ENCODE peak calls at places on chromosomes 2 and 18, in ten cellular contexts. A, D, L, C, G, J, B, S, Z and H are unnamed samples.

GRCh38 chr18:56575819-56576663 is 62.4 kb downstream of the TXNL1 start:
- DNase-seq in A (no peak), J (no peak), S (peak), Z (peak), G (peak), B (peak), C (peak), D (no peak), L (peak), H (peak)

GRCh38 chr2:236236559-236237450 is 27.4 kb downstream of the ASB18 start:
- DNase-seq in J (no peak), S (no peak), A (no peak), Z (peak), L (no peak), C (no peak), G (no peak), B (no peak), D (no peak), H (no peak)

GRCh38 chr2:207970138-207970824 is 55.0 kb downstream of the PLEKHM3 start:
- DNase-seq in Z (peak), J (no peak), L (peak), D (no peak), A (no peak), G (no peak), S (no peak), C (no peak), B (no peak), H (no peak)

GRCh38 chr2:174730530-174731018 is 33.7 kb downstream of the CHRNA1 start:
- DNase-seq in B (no peak), J (no peak), L (no peak), G (no peak), S (no peak), Z (peak), A (no peak), C (no peak), D (no peak), H (peak)

GRCh38 chr2:96870631-96871255 is 863 bp upstream of the SEMA4C start:
- DNase-seq in D (peak), Z (no peak), G (no peak), A (peak), C (no peak), J (peak), S (peak), L (peak), B (no peak), H (peak)

GRCh38 chr2:241149925-241150659 is at the start of gene PPP1R7:
- DNase-seq in G (peak), A (peak), S (peak), D (peak), B (peak), C (peak), J (peak), L (peak), Z (peak), H (peak)

GRCh38 chr2:226135861-226136548 is 663.6 kb downstream of the IRS1 start:
- DNase-seq in L (no peak), Z (no peak), D (no peak), J (no peak), G (no peak), S (no peak), C (no peak), B (no peak), A (no peak), H (no peak)

GRCh38 chr2:219507555-219508443 is 6.5 kb upstream of the ASIC4 start:
- DNase-seq in Z (no peak), S (no peak), C (peak), L (peak), J (no peak), D (no peak), G (no peak), B (no peak), A (no peak), H (peak)

GRCh38 chr18:13231151-13231550 is 12.6 kb downstream of the LDLRAD4 start:
- DNase-seq in Z (no peak), C (no peak), G (no peak), L (no peak), J (no peak), A (no peak), D (no peak), S (no peak), B (no peak), H (no peak)

GRCh38 chr2:147204102-147204501 is 640.7 kb upstream of the ACVR2A start:
- DNase-seq in Z (no peak), J (no peak), D (no peak), B (no peak), A (no peak), S (no peak), G (no peak), L (no peak), C (no peak), H (no peak)

GRCh38 chr2:20781656-20782265 is 41.1 kb downstream of the LDAH start:
- DNase-seq in J (no peak), A (no peak), D (peak), G (peak), L (peak), C (peak), Z (peak), S (peak), B (peak), H (no peak)

GRCh38 chr2:195296490-195296889 is 360.5 kb upstream of the SLC39A10 start:
- DNase-seq in A (no peak), D (no peak), J (no peak), S (no peak), C (no peak), G (no peak), B (no peak), L (no peak), Z (no peak), H (no peak)

GRCh38 chr18:7857562-7857961 is 290.4 kb downstream of the PTPRM start:
- DNase-seq in L (no peak), J (no peak), D (no peak), S (no peak), G (no peak), A (no peak), Z (no peak), C (no peak), B (no peak), H (no peak)

GRCh38 chr2:74532222-74532621 is 2.5 kb downstream of the HTRA2 start:
- DNase-seq in C (no peak), D (no peak), G (peak), B (no peak), S (no peak), J (no peak), Z (no peak), L (peak), A (no peak), H (no peak)

GRCh38 chr18:25827961-25828561 is 262.4 kb downstream of the SS18 start:
- DNase-seq in L (no peak), G (no peak), Z (no peak), S (no peak), D (no peak), C (peak), A (no peak), B (no peak), J (no peak), H (no peak)

GRCh38 chr2:23418490-23418911 is 33.5 kb downstream of the KLHL29 start:
- DNase-seq in J (no peak), A (no peak), L (no peak), C (no peak), B (no peak), Z (no peak), G (no peak), S (no peak), D (no peak), H (no peak)

GRCh38 chr2:241798081-241798630 is 10.8 kb upstream of the NEU4 start:
- DNase-seq in C (peak), L (peak), B (no peak), S (peak), G (no peak), J (no peak), Z (no peak), D (no peak), A (peak), H (no peak)

GRCh38 chr2:18194161-18194560 is 315.7 kb downstream of the KCNS3 start:
- DNase-seq in G (no peak), D (no peak), Z (no peak), L (no peak), S (no peak), J (no peak), A (no peak), B (no peak), C (no peak), H (no peak)

GRCh38 chr18:48663931-48664847 is 125.4 kb downstream of the CTIF start:
- DNase-seq in D (peak), B (peak), C (peak), A (peak), Z (peak), L (peak), S (no peak), J (peak), G (peak), H (peak)

GRCh38 chr2:69031466-69031865 is 18.5 kb downstream of the ANTXR1 start:
- DNase-seq in C (no peak), S (no peak), Z (no peak), B (no peak), L (no peak), A (no peak), D (no peak), J (no peak), G (no peak), H (no peak)

GRCh38 chr2:36373149-36373880 is 17.7 kb downstream of the CRIM1 start:
- DNase-seq in B (no peak), Z (no peak), J (no peak), L (no peak), G (no peak), D (no peak), S (peak), A (no peak), C (no peak), H (no peak)

GRCh38 chr2:162524192-162524591 is 180.3 kb downstream of the GCA start:
- DNase-seq in D (no peak), C (no peak), A (no peak), Z (no peak), L (no peak), G (no peak), S (peak), B (peak), J (no peak), H (no peak)

GRCh38 chr2:237514474-237515130 is 27.6 kb downstream of the MLPH start:
- DNase-seq in D (no peak), S (no peak), J (no peak), C (no peak), L (no peak), G (peak), Z (no peak), A (no peak), B (no peak), H (no peak)

GRCh38 chr2:57753636-57754035 is 293.0 kb upstream of the VRK2 start:
- DNase-seq in J (no peak), S (no peak), L (no peak), C (no peak), D (no peak), G (no peak), A (no peak), Z (no peak), B (no peak), H (no peak)

GRCh38 chr2:67641709-67642397 is 244.7 kb downstream of the ETAA1 start:
- DNase-seq in C (no peak), A (no peak), L (peak), Z (no peak), G (no peak), B (no peak), S (no peak), J (no peak), D (no peak), H (no peak)

GRCh38 chr18:8839285-8839684 is 133.9 kb downstream of the MTCL1 start:
- DNase-seq in D (no peak), A (no peak), L (no peak), C (peak), B (no peak), G (no peak), Z (no peak), S (no peak), J (no peak), H (no peak)

GRCh38 chr2:199055336-199055735 is 402.4 kb downstream of the SATB2 start:
- DNase-seq in L (no peak), Z (no peak), A (no peak), D (no peak), C (no peak), S (no peak), B (no peak), G (no peak), J (no peak), H (no peak)

GRCh38 chr2:176123847-176124273 is 1.3 kb downstream of the HOXD9 start:
- DNase-seq in J (no peak), C (no peak), Z (no peak), A (no peak), D (no peak), B (no peak), S (no peak), L (no peak), G (no peak), H (no peak)

GRCh38 chr2:166343467-166343866 is 32.3 kb downstream of the SCN9A start:
- DNase-seq in B (no peak), J (no peak), C (peak), A (no peak), L (no peak), D (no peak), Z (no peak), G (peak), S (peak), H (no peak)

GRCh38 chr2:98815795-98816194 is 84.9 kb upstream of the MGAT4A start:
- DNase-seq in D (no peak), L (no peak), C (no peak), Z (no peak), G (no peak), J (no peak), B (no peak), S (no peak), A (no peak), H (no peak)